ENCODE peak calls at places on chromosomes 4 and X, in seven cellular contexts. X, H, F, I, D, C and Y are unnamed samples. For H3K36me3, the result is how much of the 10 kb centered on the place peaks cover.

GRCh38 chrX:20442597-20442996 is 175.9 kb upstream of the RPS6KA3 start:
- DNase-seq in C (peak), F (peak), X (peak), I (peak), H (peak), D (peak), Y (peak)

GRCh38 chr4:41318839-41319530 is 62.3 kb downstream of the UCHL1 start:
- DNase-seq in H (no peak), I (no peak), X (no peak), F (peak), C (no peak), D (no peak), Y (no peak)

GRCh38 chrX:17046478-17047097 is 100.1 kb downstream of the REPS2 start:
- DNase-seq in C (peak), X (peak), D (peak), F (peak), H (peak), I (peak), Y (peak)

GRCh38 chrX:149837639-149838038 is 43.3 kb upstream of the MAGEA8 start:
- DNase-seq in F (no peak), H (no peak), X (no peak), D (no peak), I (no peak), C (no peak), Y (no peak)

GRCh38 chrX:5876984-5877655 is 351.5 kb downstream of the NLGN4X start:
- DNase-seq in H (no peak), X (peak), F (peak), I (peak), D (no peak), C (no peak), Y (no peak)

GRCh38 chrX:131985526-131986049 is 37.5 kb upstream of the STK26 start:
- DNase-seq in F (peak), X (no peak), H (no peak), C (no peak), D (no peak), I (no peak), Y (no peak)

GRCh38 chr4:117773067-117773946 is 261.0 kb upstream of the NDST3 start:
- DNase-seq in D (no peak), I (peak), C (no peak), H (peak), F (no peak), X (no peak), Y (no peak)

GRCh38 chr4:3123201-3123671 is 48.8 kb downstream of the HTT start:
- DNase-seq in I (no peak), H (no peak), F (no peak), D (no peak), C (no peak), X (no peak), Y (no peak)

GRCh38 chr4:124372916-124373315 is 339.6 kb downstream of the ANKRD50 start:
- DNase-seq in F (no peak), C (no peak), H (no peak), X (no peak), D (no peak), I (no peak), Y (no peak)

GRCh38 chr4:102430511-102430910 is 70.6 kb upstream of the NFKB1 start:
- DNase-seq in C (no peak), F (peak), I (no peak), D (no peak), X (no peak), H (no peak), Y (no peak)

GRCh38 chr4:96407651-96408342 is 567.9 kb downstream of the PDHA2 start:
- DNase-seq in X (no peak), D (no peak), F (no peak), I (no peak), H (no peak), C (no peak), Y (no peak)

GRCh38 chr4:177308842-177309524 is 691 bp upstream of the NEIL3 start:
- DNase-seq in X (no peak), D (no peak), F (no peak), I (no peak), C (no peak), H (no peak), Y (no peak)

GRCh38 chr4:15034071-15034764 is 31.9 kb downstream of the CPEB2 start:
- DNase-seq in H (no peak), C (no peak), I (no peak), D (no peak), X (no peak), F (no peak), Y (no peak)

GRCh38 chrX:107450823-107451509 is 1.5 kb downstream of the FRMPD3 start:
- DNase-seq in F (peak), D (peak), C (no peak), H (no peak), I (no peak), X (no peak), Y (no peak)

GRCh38 chr4:109816894-109817293 is 1.3 kb downstream of the GAR1 start:
- DNase-seq in H (no peak), F (no peak), C (no peak), X (no peak), I (no peak), D (no peak), Y (no peak)

GRCh38 chr4:109816082-109816442 is 500 bp downstream of the GAR1 start:
- DNase-seq in D (no peak), H (peak), I (peak), C (no peak), X (no peak), F (peak), Y (no peak)

GRCh38 chr4:109818268-109818667 is 2.7 kb downstream of the GAR1 start:
- DNase-seq in D (no peak), X (no peak), F (no peak), C (no peak), H (no peak), I (no peak), Y (no peak)

GRCh38 chr4:109820563-109820962 is 5.0 kb downstream of the GAR1 start:
- DNase-seq in X (no peak), F (no peak), C (no peak), D (no peak), I (no peak), H (no peak), Y (no peak)

DNA sequence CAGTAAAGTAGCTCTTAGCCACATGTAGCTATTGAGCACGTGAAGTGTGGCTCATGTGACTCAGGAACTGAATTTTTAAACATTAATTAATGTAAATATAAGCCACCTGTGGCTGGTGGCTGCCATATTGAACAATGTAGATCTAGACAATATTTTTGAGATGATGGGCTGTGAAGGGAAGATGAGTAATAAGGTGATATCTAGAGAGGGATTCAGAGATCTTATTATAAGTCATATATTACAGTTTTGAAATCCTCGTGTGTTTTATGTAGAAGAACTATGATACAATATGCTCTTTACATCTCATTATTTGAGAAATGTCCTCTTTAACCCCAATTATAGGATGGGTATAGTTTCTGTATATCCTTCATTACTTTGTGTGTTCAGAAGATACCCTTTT is 5.6 kb downstream of the GAR1 start:
- DNase-seq in X (no peak), I (no peak), C (no peak), F (no peak), H (no peak), D (no peak), Y (no peak)
- H3K36me3 ChIP-seq in X (half or more), I (under half), C (under half), F (half or more), H (half or more), D (under half), Y (under half)

GRCh38 chrX:153974003-153974725 is 1.6 kb downstream of the TMEM187 start:
- DNase-seq in H (no peak), C (no peak), I (no peak), F (no peak), D (peak), X (no peak), Y (no peak)
- H3K4me3 ChIP-seq in H (peak), C (no peak), I (no peak), F (peak), D (no peak), X (no peak), Y (no peak)

GRCh38 chrX:15874672-15875071 is 20.1 kb upstream of the AP1S2 start:
- DNase-seq in I (no peak), X (no peak), C (no peak), F (no peak), H (no peak), D (no peak), Y (no peak)
- TF ChIP-seq EP300 in I (no peak), X (no peak), C (no peak), F (no peak), H (no peak), D (no peak), Y (no peak)

GRCh38 chr4:186604124-186604627 is 48.8 kb upstream of the MTNR1A start:
- DNase-seq in C (no peak), D (no peak), X (no peak), H (no peak), I (no peak), F (no peak), Y (no peak)

GRCh38 chr4:186602978-186603377 is 47.6 kb upstream of the MTNR1A start:
- DNase-seq in F (no peak), D (no peak), X (no peak), I (no peak), C (no peak), H (no peak), Y (no peak)

GRCh38 chr4:186606593-186606992 is 51.2 kb upstream of the MTNR1A start:
- DNase-seq in H (no peak), I (no peak), F (peak), D (no peak), C (no peak), X (no peak), Y (no peak)

GRCh38 chr4:186605261-186605865 is 50.0 kb upstream of the MTNR1A start:
- DNase-seq in D (no peak), I (no peak), X (no peak), C (no peak), F (no peak), H (no peak), Y (no peak)

DNA sequence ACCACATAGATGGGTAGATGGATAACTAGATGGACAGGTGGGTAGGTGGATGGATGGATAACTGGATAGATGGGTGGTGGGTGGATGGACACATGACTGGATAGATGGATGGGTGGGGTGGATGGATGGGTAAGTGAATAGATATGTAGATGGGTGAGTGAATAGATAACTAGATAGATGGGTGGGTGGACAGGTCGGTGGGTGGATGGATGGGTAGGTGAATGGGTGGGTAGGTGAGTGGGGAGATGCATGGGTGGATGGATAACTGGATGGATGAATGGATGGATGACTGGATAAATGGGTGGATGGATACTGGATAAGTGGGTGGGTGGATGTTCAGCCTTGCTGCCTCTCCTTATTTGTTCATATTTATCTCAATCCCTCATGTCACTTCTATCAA is 52.1 kb upstream of the MTNR1A start:
- DNase-seq in F (no peak), I (no peak), X (no peak), C (no peak), H (no peak), D (no peak), Y (no peak)
- H3K36me3 ChIP-seq in F (under half), I (under half), X (under half), C (under half), H (half or more), D (under half), Y (under half)

DNA sequence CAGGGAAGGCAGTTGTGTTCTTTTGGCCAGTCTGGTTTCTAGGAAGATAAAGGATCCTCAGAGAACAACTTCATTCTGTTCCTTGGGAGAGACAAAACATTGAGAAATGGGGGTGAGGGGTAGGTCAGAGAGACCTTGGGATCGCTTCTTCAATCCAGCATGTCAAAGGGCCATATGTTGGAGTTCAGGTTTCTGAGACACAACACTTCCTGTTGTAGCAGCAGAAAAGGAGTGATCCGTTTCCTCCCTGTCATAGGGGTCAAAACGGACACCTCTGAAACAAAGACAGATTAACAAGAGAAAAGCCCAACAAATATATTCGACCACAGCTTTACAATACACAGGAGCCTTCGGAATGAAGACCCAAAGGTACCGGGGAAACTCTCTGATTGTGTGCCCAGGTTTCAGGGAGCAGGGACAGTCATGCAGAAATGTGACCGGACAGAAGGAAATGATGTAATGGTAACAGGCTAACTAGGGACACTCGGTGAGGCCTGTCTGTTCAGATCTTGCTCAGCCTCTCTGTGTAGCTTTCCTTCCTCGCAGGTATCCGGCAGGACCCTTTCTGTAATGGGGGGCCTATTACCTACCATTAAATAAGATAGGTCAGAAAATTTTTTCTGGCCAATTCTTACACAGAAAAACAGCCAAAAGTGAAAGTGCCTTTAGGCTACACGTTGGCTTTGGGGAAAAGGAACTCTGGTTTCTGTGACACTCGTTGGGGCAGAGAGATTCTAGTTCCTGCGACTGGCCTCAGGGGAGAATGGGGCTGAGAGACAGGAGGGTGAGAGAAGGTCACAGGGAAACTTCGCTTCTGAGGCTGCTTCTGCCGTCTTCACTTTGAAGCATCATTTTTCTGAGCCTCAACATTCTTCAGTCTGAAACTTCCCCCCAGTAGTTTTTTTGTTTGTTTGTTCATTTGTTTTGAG is 103.2 kb upstream of the TLR3 start:
- DNase-seq in D (no peak), I (no peak), H (no peak), F (peak), C (no peak), X (no peak), Y (no peak)
- H3K4me3 ChIP-seq in D (no peak), I (no peak), H (no peak), F (no peak), C (no peak), X (no peak), Y (no peak)

GRCh38 chr4:10878861-10879260 is 194.3 kb upstream of the CLNK start:
- DNase-seq in D (no peak), H (no peak), C (no peak), F (no peak), X (no peak), I (no peak), Y (no peak)
- TF ChIP-seq EP300 in D (no peak), H (no peak), C (no peak), F (no peak), X (no peak), I (no peak), Y (no peak)

GRCh38 chr4:89913623-89914022 is 19.0 kb downstream of the MMRN1 start:
- DNase-seq in F (no peak), X (no peak), H (no peak), I (no peak), C (no peak), D (no peak), Y (no peak)

GRCh38 chr4:89914609-89915008 is 20.0 kb downstream of the MMRN1 start:
- DNase-seq in D (no peak), X (no peak), I (no peak), H (no peak), C (no peak), F (no peak), Y (no peak)

GRCh38 chr4:89915937-89916336 is 21.3 kb downstream of the MMRN1 start:
- DNase-seq in X (no peak), F (no peak), D (no peak), I (no peak), H (no peak), C (no peak), Y (no peak)

GRCh38 chr4:89915151-89915550 is 20.5 kb downstream of the MMRN1 start:
- DNase-seq in I (no peak), D (no peak), X (no peak), F (no peak), C (no peak), H (no peak), Y (no peak)
- H3K36me3 ChIP-seq in I (under half), D (under half), X (under half), F (under half), C (under half), H (under half), Y (under half)

GRCh38 chr4:7429069-7429416 is 5.7 kb downstream of the PSAPL1 start:
- DNase-seq in D (peak), H (peak), X (peak), I (no peak), C (peak), F (no peak), Y (no peak)
- H3K4me3 ChIP-seq in D (no peak), H (no peak), X (no peak), I (no peak), C (no peak), F (no peak), Y (no peak)